ENCODE peak calls at places on chromosome 4, in five cellular contexts. P is neural crest cell, Z is activated T-cell treated with anti-CD3 and anti-CD28 coated beads for 48 hours, V is choroid plexus epithelial cell, S is NCI-H1417. N is an unnamed sample.

GRCh38 chr4:102819588-102820365 is 7.6 kb downstream of the UBE2D3 start:
- DNase-seq in P (no peak), Z (no peak), V (peak), S (no peak), N (peak)

GRCh38 chr4:163666335-163666888 is 171.9 kb downstream of the TMA16 start:
- DNase-seq in P (no peak), Z (no peak), V (no peak), S (no peak), N (no peak)

GRCh38 chr4:22500831-22501714 is 14.8 kb downstream of the ADGRA3 start:
- DNase-seq in P (no peak), Z (peak), V (peak), S (no peak), N (peak)

GRCh38 chr4:74624351-74625151 is 169.8 kb downstream of the BTC start:
- DNase-seq in P (no peak), Z (no peak), V (peak), S (no peak), N (peak)

GRCh38 chr4:76447326-76447954 is 12.4 kb downstream of the SHROOM3 start:
- DNase-seq in P (no peak), Z (no peak), V (peak), S (no peak), N (peak)

GRCh38 chr4:156575430-156576073 is 396.0 kb downstream of the PDGFC start:
- DNase-seq in P (no peak), Z (no peak), V (no peak), S (no peak), N (peak)

GRCh38 chr4:37792241-37792640 is 34.2 kb upstream of the PGM2 start:
- DNase-seq in P (no peak), Z (no peak), V (no peak), S (no peak), N (no peak)

GRCh38 chr4:75189976-75190375 is 257.1 kb downstream of the PARM1 start:
- DNase-seq in P (no peak), Z (no peak), V (no peak), S (no peak), N (no peak)

GRCh38 chr4:38119663-38120374 is 159.6 kb downstream of the PTTG2 start:
- DNase-seq in P (no peak), Z (no peak), V (peak), S (peak), N (peak)

GRCh38 chr4:157521916-157522315 is 301.4 kb downstream of the GRIA2 start:
- DNase-seq in P (no peak), Z (no peak), V (peak), S (no peak), N (no peak)

GRCh38 chr4:42519803-42520417 is 122.6 kb downstream of the SHISA3 start:
- DNase-seq in P (peak), Z (peak), V (peak), S (peak), N (peak)

GRCh38 chr4:83390965-83391364 is 56.3 kb upstream of the HPSE start:
- DNase-seq in P (no peak), Z (no peak), V (no peak), S (no peak), N (no peak)

GRCh38 chr4:108512615-108513505 is 107.5 kb upstream of the RPL34 start:
- DNase-seq in P (peak), Z (peak), V (peak), S (peak), N (peak)

N was measured in astrocyte.